ENCODE peak calls at places on chromosome 3, in eight cellular contexts. N is prostate gland, Y is psoas muscle, R is breast epithelium, I is HFF-Myc, K is tibial artery, V is foreskin fibroblast, E is cardiac fibroblast. M is an unnamed sample.

GRCh38 chr3:135927170-135927569 is 38.4 kb upstream of the PPP2R3A start:
- DNase-seq in N (no peak), R (no peak), V (peak; percentile 96), Y (no peak), K (no peak), I (peak; percentile 82), E (no peak), M (no peak)

GRCh38 chr3:129560931-129561594 is 18.1 kb downstream of the H1-8 start:
- DNase-seq in R (peak; percentile 60), E (peak; percentile 84), N (no peak), K (peak; percentile 98), Y (peak; percentile 91), V (peak; percentile 97), I (no peak), M (peak; percentile 9)

GRCh38 chr3:187020376-187020775 is 90.0 kb downstream of the ST6GAL1 start:
- DNase-seq in K (no peak), V (no peak), E (no peak), N (no peak), Y (no peak), R (no peak), I (no peak), M (no peak)

GRCh38 chr3:33385423-33385822 is 54.8 kb downstream of the UBP1 start:
- DNase-seq in I (no peak), K (no peak), R (no peak), Y (no peak), E (peak; percentile 31), V (no peak), N (no peak), M (no peak)

GRCh38 chr3:31013843-31014242 is 119.4 kb upstream of the GADL1 start:
- DNase-seq in E (no peak), K (no peak), N (no peak), I (no peak), V (peak; percentile 8), Y (no peak), R (no peak), M (no peak)

GRCh38 chr3:41195970-41196369 is 3.3 kb upstream of the CTNNB1 start:
- DNase-seq in K (no peak), Y (no peak), I (no peak), R (no peak), N (no peak), V (no peak), E (no peak), M (no peak)

GRCh38 chr3:133882986-133883586 is 12.6 kb downstream of the RAB6B start:
- DNase-seq in R (no peak), E (no peak), Y (no peak), N (no peak), K (no peak), V (no peak), I (no peak), M (no peak)

GRCh38 chr3:30642715-30643361 is 36.4 kb downstream of the TGFBR2 start:
- DNase-seq in I (no peak), K (no peak), N (no peak), Y (no peak), R (no peak), E (no peak), V (no peak), M (no peak)

GRCh38 chr3:38582316-38582715 is 67.2 kb downstream of the SCN5A start:
- DNase-seq in E (no peak), Y (no peak), I (no peak), N (no peak), R (no peak), V (no peak), K (peak; percentile 32), M (no peak)

GRCh38 chr3:195905970-195906864 is 2.1 kb downstream of the TNK2 start:
- DNase-seq in Y (peak; percentile 22), N (peak; percentile 58), I (no peak), K (peak; percentile 53), E (peak; percentile 43), R (no peak), V (peak; percentile 84), M (no peak)

GRCh38 chr3:187831125-187832051 is 86.1 kb upstream of the BCL6 start:
- DNase-seq in I (no peak), V (no peak), K (no peak), N (no peak), E (no peak), R (no peak), Y (no peak), M (no peak)

GRCh38 chr3:193869221-193870201 is 266.4 kb upstream of the HES1 start:
- DNase-seq in N (no peak), E (peak; percentile 85), R (peak; percentile 58), Y (no peak), V (peak; percentile 91), I (peak; percentile 40), K (peak; percentile 69), M (peak; percentile 69)

GRCh38 chr3:120661106-120661962 is 20.7 kb downstream of the HGD start:
- DNase-seq in I (no peak), K (no peak), R (no peak), N (peak; percentile 30), V (peak; percentile 13), E (peak; percentile 4), Y (no peak), M (no peak)

GRCh38 chr3:187227658-187228258 is 30.5 kb downstream of the RTP1 start:
- DNase-seq in V (peak; percentile 83), K (no peak), N (no peak), I (no peak), Y (no peak), R (no peak), E (peak; percentile 83), M (peak; percentile 22)

GRCh38 chr3:141243295-141243707 is 11.7 kb downstream of the PXYLP1 start:
- DNase-seq in E (peak; percentile 42), I (no peak), Y (no peak), R (no peak), V (peak; percentile 27), N (no peak), K (no peak), M (no peak)

GRCh38 chr3:140143670-140144069 is 208.7 kb downstream of the CLSTN2 start:
- DNase-seq in Y (no peak), K (no peak), R (no peak), E (no peak), V (no peak), I (no peak), N (no peak), M (no peak)

GRCh38 chr3:140151321-140151720 is 216.3 kb downstream of the CLSTN2 start:
- DNase-seq in R (no peak), I (no peak), K (no peak), E (no peak), V (no peak), Y (no peak), N (no peak), M (no peak)

GRCh38 chr3:140147965-140148490 is 213.0 kb downstream of the CLSTN2 start:
- DNase-seq in R (no peak), Y (no peak), N (no peak), E (no peak), V (no peak), I (no peak), K (no peak), M (no peak)

GRCh38 chr3:140148824-140149390 is 213.9 kb downstream of the CLSTN2 start:
- DNase-seq in E (no peak), Y (no peak), R (no peak), K (no peak), N (no peak), V (no peak), I (no peak), M (no peak)

GRCh38 chr3:140145501-140145900 is 210.5 kb downstream of the CLSTN2 start:
- DNase-seq in E (no peak), I (no peak), N (no peak), K (no peak), R (no peak), V (no peak), Y (no peak), M (no peak)
- TF ChIP-seq CTCF in E (no peak), I (no peak), N (no peak), K (no peak), R (no peak), V (no peak), Y (no peak), M (no peak)

GRCh38 chr3:124850212-124850611 is 37.0 kb downstream of the ITGB5 start:
- DNase-seq in V (no peak), K (no peak), N (no peak), I (no peak), Y (no peak), E (no peak), R (no peak), M (no peak)
- H3K4me3 ChIP-seq in V (no peak overlapping the region), K (no peak overlapping the region), N (no peak overlapping the region), I (no peak overlapping the region), Y (no peak overlapping the region), E (no peak overlapping the region), R (no peak overlapping the region), M (no peak overlapping the region)

GRCh38 chr3:13479582-13480339 is at the start of gene HDAC11:
- DNase-seq in E (peak; percentile 96), Y (peak; percentile 100), I (peak; percentile 81), N (peak; percentile 99), K (peak; percentile 99), V (peak; percentile 99), R (peak; percentile 98), M (peak; percentile 87)
- TF ChIP-seq CTCF in E (no peak), Y (peak; percentile 25), I (no peak), N (peak; percentile 75), K (peak; percentile 30), V (no peak), R (peak; percentile 28), M (no peak)

DNA sequence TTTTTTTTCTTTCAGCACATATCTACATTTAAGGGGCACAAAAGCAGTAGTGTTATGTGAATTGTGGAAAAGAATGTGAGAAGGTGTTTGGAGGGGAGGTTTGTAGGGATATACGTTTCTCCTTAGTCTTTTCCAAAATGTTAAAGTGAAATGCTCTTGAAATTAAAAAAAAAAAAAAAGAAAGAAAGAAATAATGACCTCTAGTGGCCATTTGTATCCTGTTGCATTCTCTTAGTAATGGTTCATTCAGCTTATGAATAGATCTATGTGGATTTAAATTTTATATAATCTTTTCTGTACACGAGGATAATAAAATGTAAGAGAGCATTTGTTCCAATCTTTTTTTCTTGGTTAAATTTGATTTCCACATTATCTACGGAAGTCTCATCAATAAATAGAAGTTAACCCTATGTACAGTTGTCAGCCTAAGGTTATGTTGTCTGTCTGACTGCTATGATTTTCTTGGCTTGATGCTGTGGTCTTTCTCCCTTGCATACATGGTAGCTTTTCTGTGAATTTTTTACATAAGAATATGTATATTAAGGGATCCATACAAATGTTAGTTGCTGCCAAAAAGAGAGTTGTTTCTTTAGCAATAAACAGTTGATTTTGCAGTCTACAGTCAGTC is 1.7 kb downstream of the P2RY13 start:
- DNase-seq in I (no peak), V (peak; percentile 41), K (no peak), Y (no peak), R (no peak), N (no peak), E (peak; percentile 58), M (no peak)
- H3K4me3 ChIP-seq in I (no peak overlapping the region), V (no peak overlapping the region), K (no peak overlapping the region), Y (no peak overlapping the region), R (no peak overlapping the region), N (no peak overlapping the region), E (no peak overlapping the region), M (no peak overlapping the region)

GRCh38 chr3:143327388-143327787 is 207.8 kb downstream of the CHST2 start:
- DNase-seq in R (no peak), Y (no peak), I (peak; percentile 72), K (no peak), N (no peak), E (peak; percentile 15), V (peak; percentile 62), M (no peak)
- TF ChIP-seq CTCF in R (no peak), Y (no peak), I (peak; percentile 17), K (no peak), N (no peak), E (peak; percentile 24), V (peak; percentile 25), M (no peak)

M was measured in astrocyte of the cerebellum.